ENCODE peak calls at places on chromosome 22, in five cellular contexts. H, A, G, L and E are unnamed samples.

GRCh38 chr22:30984317-30984716 is 15.3 kb downstream of the TUG1 start:
- DNase-seq in H (no peak), A (no peak), G (no peak), L (no peak), E (no peak)

GRCh38 chr22:42330953-42331525 is 60.6 kb upstream of the TCF20 start:
- DNase-seq in H (no peak), A (no peak), G (no peak), L (no peak), E (no peak)

GRCh38 chr22:41092847-41093371 is 517 bp downstream of the EP300 start:
- DNase-seq in H (peak), A (peak), G (no peak), L (no peak), E (peak)

GRCh38 chr22:42757475-42757874 is 36.8 kb upstream of the A4GALT start:
- DNase-seq in H (peak), A (no peak), G (no peak), L (no peak), E (no peak)

GRCh38 chr22:43467571-43467970 is 55.8 kb downstream of the MPPED1 start:
- DNase-seq in H (no peak), A (no peak), G (no peak), L (no peak), E (no peak)

GRCh38 chr22:44309137-44309536 is 3.6 kb downstream of the SHISAL1 start:
- DNase-seq in H (peak), A (no peak), G (no peak), L (peak), E (no peak)

GRCh38 chr22:31901388-31902137 is 42.8 kb upstream of the YWHAH start:
- DNase-seq in H (no peak), A (no peak), G (no peak), L (no peak), E (no peak)

GRCh38 chr22:19610518-19611253 is 86.5 kb upstream of the CLDN5 start:
- DNase-seq in H (no peak), A (no peak), G (peak), L (no peak), E (peak)

GRCh38 chr22:43901976-43902643 is 10.3 kb upstream of the PNPLA5 start:
- DNase-seq in H (peak), A (no peak), G (no peak), L (no peak), E (no peak)

GRCh38 chr22:23775779-23776375 is 3.2 kb downstream of the MMP11 start:
- DNase-seq in H (no peak), A (no peak), G (no peak), L (no peak), E (no peak)

GRCh38 chr22:23215294-23216204 is 35.2 kb downstream of the BCR start:
- DNase-seq in H (peak), A (no peak), G (no peak), L (peak), E (no peak)

GRCh38 chr22:20316844-20317401 is 2.9 kb downstream of the DGCR6L start:
- DNase-seq in H (no peak), A (no peak), G (no peak), L (no peak), E (no peak)

GRCh38 chr22:29312218-29313125 is 3.0 kb downstream of the RASL10A start:
- DNase-seq in H (no peak), A (no peak), G (no peak), L (no peak), E (no peak)

GRCh38 chr22:44419429-44419828 is 78.6 kb downstream of the RTL6 start:
- DNase-seq in H (peak), A (no peak), G (no peak), L (no peak), E (no peak)

GRCh38 chr22:40241200-40241763 is 63.6 kb downstream of the TNRC6B start:
- DNase-seq in H (no peak), A (peak), G (peak), L (no peak), E (peak)

GRCh38 chr22:31923166-31923565 is 21.2 kb upstream of the YWHAH start:
- DNase-seq in H (no peak), A (no peak), G (no peak), L (peak), E (no peak)

GRCh38 chr22:37244114-37244921 is at the start of gene RAC2:
- DNase-seq in H (peak), A (peak), G (peak), L (peak), E (peak)

GRCh38 chr22:47190276-47190956 is 428.0 kb downstream of the TBC1D22A start:
- DNase-seq in H (no peak), A (no peak), G (no peak), L (peak), E (no peak)

GRCh38 chr22:38072322-38073149 is 11.4 kb downstream of the SLC16A8 start:
- DNase-seq in H (no peak), A (no peak), G (no peak), L (no peak), E (no peak)

GRCh38 chr22:45998638-45999378 is 21.8 kb upstream of the WNT7B start:
- DNase-seq in H (no peak), A (no peak), G (no peak), L (no peak), E (no peak)